ENCODE peak calls at places on chromosomes 3 and 15, in nine cellular contexts. R is fibroblast of lung, H is Peyer's patch, L is right atrium auricular region, A is adrenal gland, K is body of pancreas, U is right lobe of liver, S is heart right ventricle, Z is upper lobe of right lung. T is an unnamed sample.

GRCh38 chr3:126056123-126056522 is 27.8 kb downstream of the SLC41A3 start:
- DNase-seq in A (no peak), L (no peak), K (no peak), U (no peak), Z (peak; percentile 40), R (no peak), H (no peak), S (no peak), T (no peak)

GRCh38 chr15:87672309-87672897 is 584.1 kb downstream of the NTRK3 start:
- DNase-seq in R (peak; percentile 16), K (peak; percentile 26), A (peak; percentile 20), H (no peak), Z (no peak), L (no peak), U (no peak), S (peak; percentile 23), T (peak; percentile 61)

GRCh38 chr15:74336061-74337005 is 31.1 kb downstream of the CYP11A1 start:
- DNase-seq in K (no peak), U (no peak), H (no peak), L (no peak), R (no peak), A (no peak), Z (peak; percentile 31), S (no peak), T (no peak)

GRCh38 chr3:14915636-14916222 is 31.7 kb upstream of the NR2C2 start:
- DNase-seq in A (no peak), U (peak; percentile 42), K (no peak), H (no peak), R (no peak), Z (peak; percentile 37), L (no peak), S (no peak), T (no peak)

GRCh38 chr3:23959147-23959900 is 14.2 kb downstream of the NR1D2 start:
- DNase-seq in S (no peak), U (no peak), Z (no peak), A (no peak), K (no peak), L (no peak), R (peak; percentile 88), H (no peak), T (no peak)

GRCh38 chr3:46010519-46011113 is 15.0 kb upstream of the FYCO1 start:
- DNase-seq in U (no peak), S (no peak), K (no peak), A (no peak), R (no peak), H (no peak), Z (no peak), L (no peak), T (no peak)

GRCh38 chr3:124431585-124431984 is 298.7 kb upstream of the UMPS start:
- DNase-seq in H (no peak), Z (no peak), K (no peak), U (no peak), S (no peak), A (no peak), R (no peak), L (no peak), T (no peak)

GRCh38 chr3:185846041-185846440 is 21.2 kb upstream of the IGF2BP2 start:
- DNase-seq in H (no peak), R (peak; percentile 44), K (no peak), A (no peak), U (no peak), L (no peak), S (no peak), Z (no peak), T (no peak)

GRCh38 chr3:181541414-181541813 is 170.3 kb upstream of the SOX2 start:
- DNase-seq in Z (no peak), L (no peak), H (no peak), R (no peak), A (no peak), K (no peak), U (no peak), S (no peak), T (no peak)

GRCh38 chr15:95604634-95605036 is 725.9 kb upstream of the NR2F2 start:
- DNase-seq in K (no peak), R (peak; percentile 98), Z (no peak), U (no peak), H (no peak), A (no peak), S (peak; percentile 61), L (no peak), T (no peak)

GRCh38 chr3:55880357-55880756 is 393.3 kb upstream of the WNT5A start:
- DNase-seq in L (no peak), R (no peak), A (no peak), S (no peak), K (no peak), Z (no peak), H (no peak), U (no peak), T (no peak)

GRCh38 chr3:57983734-57984518 is 24.3 kb upstream of the FLNB start:
- DNase-seq in S (peak; percentile 76), Z (no peak), K (peak; percentile 24), U (peak; percentile 59), H (peak; percentile 57), L (peak; percentile 76), R (peak; percentile 90), A (peak; percentile 78), T (peak; percentile 26)

GRCh38 chr3:33717616-33717865 is 513 bp downstream of the CLASP2 start:
- DNase-seq in H (peak; percentile 62), Z (no peak), S (peak; percentile 49), U (no peak), K (peak; percentile 74), A (peak; percentile 69), R (peak; percentile 62), L (peak; percentile 69), T (no peak)

GRCh38 chr15:54640874-54641273 is 555.9 kb downstream of the RSL24D1 start:
- DNase-seq in Z (no peak), H (no peak), K (no peak), R (no peak), A (no peak), U (no peak), L (no peak), S (no peak), T (no peak)

GRCh38 chr3:14984581-14985113 is 37.3 kb downstream of the NR2C2 start:
- DNase-seq in Z (no peak), H (no peak), K (no peak), A (no peak), L (no peak), U (no peak), S (no peak), R (no peak), T (no peak)

GRCh38 chr3:114293846-114294245 is at the start of gene TIGIT:
- DNase-seq in H (no peak), R (no peak), Z (no peak), A (no peak), L (no peak), U (no peak), K (no peak), S (no peak), T (no peak)

GRCh38 chr3:30749230-30749629 is 142.8 kb downstream of the TGFBR2 start:
- DNase-seq in S (no peak), U (no peak), A (no peak), K (no peak), H (no peak), R (no peak), L (no peak), Z (no peak), T (no peak)

GRCh38 chr15:33022629-33023028 is 171.9 kb downstream of the FMN1 start:
- DNase-seq in R (peak; percentile 78), H (no peak), K (peak; percentile 36), U (no peak), L (no peak), Z (peak; percentile 80), A (no peak), S (peak; percentile 81), T (no peak)

GRCh38 chr3:138938056-138938876 is 8.7 kb downstream of the FOXL2 start:
- DNase-seq in R (no peak), H (no peak), A (no peak), Z (no peak), L (no peak), K (no peak), U (no peak), S (no peak), T (no peak)
- H3K4me3 ChIP-seq in R (no peak overlapping the region), H (no peak overlapping the region), A (no peak overlapping the region), Z (no peak overlapping the region), L (no peak overlapping the region), K (no peak overlapping the region), U (no peak overlapping the region), S (no peak overlapping the region), T (no peak overlapping the region)

GRCh38 chr15:31352911-31353811 is 26.5 kb downstream of the KLF13 start:
- DNase-seq in R (peak; percentile 91), U (no peak), L (no peak), A (peak; percentile 60), S (peak; percentile 91), H (peak; percentile 83), Z (peak; percentile 84), K (peak; percentile 70), T (peak; percentile 22)
- TF ChIP-seq CTCF in R (no peak), U (no peak), L (no peak), A (no peak), S (peak; percentile 30), H (no peak), Z (no peak), K (no peak), T (no peak)

DNA sequence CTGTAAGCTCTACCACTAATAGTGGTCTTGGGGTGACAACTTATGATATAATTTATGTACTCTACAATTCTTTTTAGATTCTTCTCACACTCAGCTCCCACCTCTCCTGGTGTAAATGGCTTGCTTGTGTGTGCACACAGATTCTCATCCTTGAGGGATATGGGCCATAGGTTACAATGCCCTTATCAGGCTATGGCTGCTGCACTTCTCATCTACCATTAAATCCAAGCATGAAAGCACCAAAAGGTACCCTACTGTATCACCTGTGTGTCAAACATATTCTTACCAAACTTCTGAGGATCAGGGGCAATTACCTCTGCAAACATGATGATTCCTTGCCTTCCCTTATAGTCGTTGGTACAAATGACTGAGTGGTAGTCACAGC is 891.9 kb downstream of the SQOR start:
- DNase-seq in L (no peak), S (no peak), H (no peak), A (no peak), Z (no peak), R (no peak), U (no peak), K (no peak), T (no peak)
- H3K9me3 ChIP-seq in L (no peaks in the 10 kb centered on the region), S (peaks cover 12% of the 10 kb centered on the region), H (no peaks in the 10 kb centered on the region), A (no peaks in the 10 kb centered on the region), Z (no peaks in the 10 kb centered on the region), R (no peaks in the 10 kb centered on the region), U (no peaks in the 10 kb centered on the region), K (no peaks in the 10 kb centered on the region), T (no peaks in the 10 kb centered on the region)

GRCh38 chr3:42686832-42687650 is 1.7 kb downstream of the KLHL40 start:
- DNase-seq in K (no peak), S (no peak), Z (peak; percentile 27), A (no peak), L (no peak), R (no peak), U (no peak), H (no peak), T (no peak)

GRCh38 chr3:42688016-42688415 is 2.7 kb downstream of the KLHL40 start:
- DNase-seq in Z (peak; percentile 51), H (no peak), A (no peak), R (no peak), K (no peak), L (no peak), S (no peak), U (no peak), T (peak; percentile 7)

GRCh38 chr3:42685363-42685881 is at the start of gene KLHL40:
- DNase-seq in A (no peak), S (no peak), H (no peak), U (no peak), L (no peak), Z (no peak), R (no peak), K (no peak), T (peak; percentile 5)

GRCh38 chr3:42684632-42685362 is 540 bp upstream of the KLHL40 start:
- DNase-seq in R (no peak), K (no peak), A (no peak), U (no peak), Z (peak; percentile 20), L (no peak), H (no peak), S (no peak), T (no peak)

GRCh38 chr3:42685891-42686820 is 819 bp downstream of the KLHL40 start:
- DNase-seq in A (no peak), S (no peak), H (no peak), R (no peak), U (no peak), K (no peak), Z (peak; percentile 58), L (no peak), T (peak; percentile 4)
- H3K4me3 ChIP-seq in A (no peak overlapping the region), S (peak overlapping the region; percentile 8), H (peak overlapping the region; percentile 13), R (no peak overlapping the region), U (no peak overlapping the region), K (no peak overlapping the region), Z (no peak overlapping the region), L (no peak overlapping the region), T (no peak overlapping the region)

T was measured in WERI-Rb-1.